ENCODE peak calls at places on chromosomes 4 and X, in nine cellular contexts. G is neuronal stem cell; I is foreskin keratinocyte; B is fibroblast of the aortic adventitia; C is NCI-H774; W is mammary epithelial cell; S is stromal cell of bone marrow; F is HTR-8/SVneo; V is stimulated activated CD4-positive, alpha-beta T cell treated with anti-CD3 and anti-CD28 coated beads, Interleukin-1b, Interleukin-23, amount 100 ng/mL, for 24 hours. U is an unnamed sample.

GRCh38 chr4:114077610-114078009 is 98.2 kb upstream of the ARSJ start:
- DNase-seq in G (no peak), I (peak; percentile 44), B (peak; percentile 86), C (no peak), W (peak; percentile 73), S (peak; percentile 89), F (peak; percentile 48), V (no peak), U (no peak)

GRCh38 chr4:102705391-102705935 is 55.3 kb downstream of the MANBA start:
- DNase-seq in G (no peak), I (no peak), B (no peak), C (no peak), W (no peak), S (no peak), F (no peak), V (no peak), U (no peak)

GRCh38 chrX:102892103-102892502 is 45.0 kb upstream of the RAB40AL start:
- DNase-seq in G (no peak), I (no peak), B (peak; percentile 1), C (no peak), W (peak; percentile 33), S (no peak), F (no peak), V (no peak), U (no peak)

GRCh38 chrX:109872021-109872730 is 130.7 kb upstream of the TMEM164 start:
- DNase-seq in G (no peak), I (no peak), B (peak; percentile 81), C (no peak), W (no peak), S (peak; percentile 73), F (no peak), V (no peak), U (no peak)

GRCh38 chr4:7412586-7412975 is 22.1 kb downstream of the PSAPL1 start:
- DNase-seq in G (no peak), I (no peak), B (no peak), C (no peak), W (no peak), S (no peak), F (no peak), V (no peak), U (no peak)

GRCh38 chrX:106392346-106392745 is 219.4 kb upstream of the RADX start:
- DNase-seq in G (no peak), I (no peak), B (no peak), C (no peak), W (no peak), S (no peak), F (no peak), V (no peak), U (no peak)

GRCh38 chrX:140723251-140723650 is 13.7 kb downstream of the LINC00632 start:
- DNase-seq in G (no peak), I (no peak), B (peak; percentile 8), C (no peak), W (no peak), S (no peak), F (no peak), V (no peak), U (no peak)

GRCh38 chrX:121308276-121308805 is 260.9 kb downstream of the GLUD2 start:
- DNase-seq in G (no peak), I (peak; percentile 43), B (peak; percentile 72), C (peak; percentile 26), W (peak; percentile 67), S (peak; percentile 66), F (peak; percentile 0), V (peak; percentile 36), U (no peak)

GRCh38 chr4:6681191-6681590 is 12.5 kb upstream of the S100P start:
- DNase-seq in G (no peak), I (no peak), B (no peak), C (no peak), W (no peak), S (no peak), F (no peak), V (no peak), U (no peak)

GRCh38 chr4:47513493-47513892 is 28.4 kb downstream of the ATP10D start:
- DNase-seq in G (no peak), I (no peak), B (no peak), C (no peak), W (no peak), S (no peak), F (no peak), V (no peak), U (no peak)

GRCh38 chr4:8306511-8307021 is 37.0 kb downstream of the HTRA3 start:
- DNase-seq in G (no peak), I (no peak), B (no peak), C (no peak), W (no peak), S (no peak), F (no peak), V (no peak), U (no peak)

GRCh38 chr4:69098470-69098869 is 2.2 kb downstream of the UGT2B7 start:
- DNase-seq in G (no peak), I (no peak), B (no peak), C (peak; percentile 49), W (no peak), S (no peak), F (no peak), V (no peak), U (no peak)

GRCh38 chr4:184408021-184408710 is 66.2 kb downstream of the IRF2 start:
- DNase-seq in G (no peak), I (no peak), B (peak; percentile 76), C (no peak), W (peak; percentile 72), S (peak; percentile 71), F (peak; percentile 21), V (no peak), U (no peak)

GRCh38 chr4:35525192-35525978 is 718.9 kb downstream of the ARAP2 start:
- DNase-seq in G (no peak), I (no peak), B (no peak), C (no peak), W (no peak), S (no peak), F (no peak), V (no peak), U (no peak)

GRCh38 chrX:30483996-30484395 is 93.6 kb downstream of the TASL start:
- DNase-seq in G (no peak), I (no peak), B (no peak), C (no peak), W (no peak), S (no peak), F (no peak), V (no peak), U (no peak)

GRCh38 chr4:88110826-88111225 is 47.6 kb downstream of the ABCG2 start:
- DNase-seq in G (no peak), I (peak; percentile 16), B (no peak), C (no peak), W (peak; percentile 43), S (no peak), F (no peak), V (no peak), U (no peak)

GRCh38 chr4:120692964-120693363 is 229.6 kb downstream of the PRDM5 start:
- DNase-seq in G (no peak), I (peak; percentile 73), B (peak; percentile 88), C (no peak), W (peak; percentile 90), S (peak; percentile 82), F (no peak), V (no peak), U (no peak)

GRCh38 chrX:16882188-16882587 is 12.0 kb upstream of the RBBP7 start:
- DNase-seq in G (no peak), I (no peak), B (peak; percentile 27), C (peak; percentile 38), W (peak; percentile 20), S (no peak), F (no peak), V (no peak), U (no peak)

GRCh38 chr4:135197650-135198049 is 996.1 kb upstream of the PABPC4L start:
- DNase-seq in G (no peak), I (no peak), B (no peak), C (no peak), W (no peak), S (no peak), F (no peak), V (no peak), U (no peak)

GRCh38 chrX:40262641-40263560 is 165.1 kb upstream of the BCOR start:
- DNase-seq in G (no peak), I (peak; percentile 30), B (peak; percentile 75), C (no peak), W (peak; percentile 29), S (no peak), F (peak; percentile 61), V (no peak), U (peak; percentile 73)

GRCh38 chr4:7369511-7369910 is 65.2 kb downstream of the PSAPL1 start:
- DNase-seq in G (no peak), I (no peak), B (no peak), C (no peak), W (no peak), S (no peak), F (no peak), V (no peak), U (no peak)

GRCh38 chrX:135327299-135327698 is 18.0 kb downstream of the ETDC start:
- DNase-seq in G (no peak), I (no peak), B (peak; percentile 96), C (no peak), W (peak; percentile 75), S (peak; percentile 85), F (no peak), V (no peak), U (no peak)

GRCh38 chrX:42680651-42681050 is 97.3 kb downstream of the PPP1R2C start:
- DNase-seq in G (peak; percentile 1), I (no peak), B (peak; percentile 63), C (no peak), W (no peak), S (peak; percentile 52), F (no peak), V (no peak), U (no peak)

U was measured in 8988T.